ENCODE peak calls at places on chromosomes 16 and 17, in eight cellular contexts. Q, F, D, O, M, X, K and V are unnamed samples.
A peak's percentile ranks its signal among the peaks of the same experiment; 100 is the strongest.

GRCh38 chr17:29838961-29839360 is 91.1 kb downstream of the SSH2 start:
- DNase-seq in Q (peak; percentile 59), F (no peak), D (peak; percentile 45), O (peak; percentile 3), M (no peak), X (no peak), K (no peak), V (no peak)

GRCh38 chr17:61284174-61284573 is 115.5 kb upstream of the TBX2 start:
- DNase-seq in Q (no peak), F (no peak), D (no peak), O (no peak), M (no peak), X (no peak), K (no peak), V (no peak)

GRCh38 chr17:50103941-50104340 is 8.8 kb downstream of the PDK2 start:
- DNase-seq in Q (no peak), F (no peak), D (no peak), O (no peak), M (no peak), X (no peak), K (no peak), V (no peak)

GRCh38 chr17:16473286-16474011 is 18.5 kb downstream of the LRRC75A start:
- DNase-seq in Q (no peak), F (no peak), D (no peak), O (no peak), M (no peak), X (no peak), K (no peak), V (no peak)

GRCh38 chr17:78934681-78935418 is 9.7 kb upstream of the TIMP2 start:
- DNase-seq in Q (no peak), F (peak; percentile 33), D (no peak), O (no peak), M (no peak), X (no peak), K (no peak), V (no peak)

GRCh38 chr16:84829168-84829965 is 9.6 kb downstream of the CRISPLD2 start:
- DNase-seq in Q (peak; percentile 29), F (peak; percentile 83), D (no peak), O (no peak), M (no peak), X (no peak), K (peak; percentile 60), V (no peak)

GRCh38 chr17:58161566-58161965 is 5.2 kb upstream of the OR4D2 start:
- DNase-seq in Q (no peak), F (no peak), D (no peak), O (no peak), M (no peak), X (no peak), K (no peak), V (no peak)

GRCh38 chr17:70169707-70170597 is 620 bp downstream of the KCNJ2 start:
- DNase-seq in Q (peak; percentile 13), F (no peak), D (no peak), O (no peak), M (no peak), X (no peak), K (no peak), V (no peak)

GRCh38 chr16:48098472-48098871 is 57.3 kb downstream of the ABCC12 start:
- DNase-seq in Q (no peak), F (no peak), D (no peak), O (no peak), M (no peak), X (no peak), K (no peak), V (no peak)

GRCh38 chr17:35982409-35983191 is 1.3 kb upstream of the CCL16 start:
- DNase-seq in Q (no peak), F (no peak), D (no peak), O (no peak), M (no peak), X (no peak), K (no peak), V (no peak)

GRCh38 chr16:30051518-30051917 is 14.0 kb upstream of the ALDOA start:
- DNase-seq in Q (no peak), F (no peak), D (no peak), O (no peak), M (no peak), X (no peak), K (no peak), V (no peak)

GRCh38 chr17:81453712-81454111 is 58.5 kb downstream of the BAHCC1 start:
- DNase-seq in Q (no peak), F (no peak), D (no peak), O (no peak), M (no peak), X (no peak), K (no peak), V (no peak)

DNA sequence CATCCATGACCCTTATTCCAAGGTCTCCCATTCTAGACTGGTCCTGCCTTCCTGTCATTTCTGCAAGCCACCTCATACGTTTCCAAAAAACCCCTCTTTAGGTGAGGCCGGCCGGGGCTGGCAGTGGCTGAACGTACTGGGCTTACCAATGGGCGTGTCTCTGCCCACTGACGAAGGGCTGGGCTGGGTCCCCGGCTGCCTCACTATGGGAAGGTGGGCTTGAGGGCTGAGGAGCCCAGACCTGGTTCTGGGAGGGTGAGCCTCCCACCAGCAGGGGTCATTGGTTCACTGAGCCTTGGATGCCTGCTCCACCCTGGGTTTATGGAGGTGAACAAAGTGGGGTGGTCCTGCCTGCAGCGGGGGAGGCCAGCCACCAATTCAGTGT is 19.9 kb downstream of the KDM8 start:
- DNase-seq in Q (no peak), F (no peak), D (peak; percentile 42), O (no peak), M (peak; percentile 57), X (no peak), K (no peak), V (no peak)
- TF ChIP-seq CTCF in Q (no peak), F (no peak), D (no peak), O (no peak), M (no peak), X (no peak), K (no peak), V (no peak)

GRCh38 chr17:77704048-77704815 is 254.3 kb upstream of the TNRC6C start:
- DNase-seq in Q (no peak), F (no peak), D (no peak), O (no peak), M (no peak), X (no peak), K (no peak), V (no peak)
- TF ChIP-seq CTCF in Q (no peak), F (no peak), D (no peak), O (no peak), M (no peak), X (no peak), K (no peak), V (no peak)

DNA sequence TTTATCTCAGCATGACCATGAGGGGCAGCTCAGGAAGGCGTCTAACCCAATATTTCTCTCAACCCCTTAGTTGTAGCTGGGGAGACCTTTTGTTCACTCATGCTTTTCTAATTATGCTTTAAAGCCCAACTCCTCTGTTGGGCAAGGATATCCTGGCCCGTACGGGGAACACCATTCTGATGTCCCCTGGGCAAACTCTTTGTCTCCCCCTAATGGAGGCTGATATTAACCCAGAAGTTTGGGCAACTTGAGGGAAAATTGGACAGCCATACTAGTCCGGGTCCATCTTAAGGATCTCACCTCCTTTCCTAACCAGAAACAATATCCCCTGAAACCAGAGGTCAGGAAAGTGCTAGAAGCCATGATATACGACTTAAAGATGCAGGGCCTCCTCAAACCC is 143.7 kb upstream of the COX10 start:
- DNase-seq in Q (no peak), F (no peak), D (no peak), O (no peak), M (no peak), X (no peak), K (no peak), V (no peak)
- TF ChIP-seq CTCF in Q (peak; percentile 3), F (no peak), D (no peak), O (no peak), M (no peak), X (no peak), K (no peak), V (no peak)

DNA sequence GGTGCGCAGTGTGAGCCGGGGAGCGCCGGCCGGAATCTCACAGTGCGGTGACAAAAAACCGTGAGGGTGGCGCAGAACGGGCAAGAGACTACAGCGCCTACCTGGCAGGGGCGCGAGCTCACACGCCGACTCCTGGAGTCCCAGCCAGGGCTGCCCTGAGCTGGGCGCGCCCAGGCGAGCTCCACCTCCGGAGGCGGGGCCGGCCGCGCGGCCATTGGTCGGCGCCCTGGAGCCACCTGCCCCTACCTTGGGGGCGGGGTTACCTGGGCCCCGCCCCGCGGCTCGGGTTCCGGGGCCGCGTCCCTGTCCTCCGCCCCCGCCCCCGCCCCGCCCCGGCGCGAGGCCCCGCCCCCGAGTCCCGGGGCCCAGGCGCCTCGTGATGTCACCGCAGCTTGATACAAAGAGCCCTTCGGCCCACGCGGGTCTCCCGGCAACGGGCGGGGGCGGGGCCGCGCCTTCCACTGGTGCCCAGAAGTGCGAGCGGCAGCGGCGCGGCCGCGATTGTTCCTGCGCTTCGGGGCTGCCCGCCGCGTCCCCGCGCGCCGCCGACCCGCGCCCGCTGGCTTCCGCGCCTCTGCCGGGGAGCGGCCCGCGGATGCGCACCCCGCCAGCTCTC is 96.3 kb downstream of the RAB11FIP4 start:
- DNase-seq in Q (peak; percentile 94), F (peak; percentile 74), D (peak; percentile 98), O (peak; percentile 49), M (peak; percentile 92), X (peak; percentile 95), K (peak; percentile 74), V (peak; percentile 75)
- TF ChIP-seq CTCF in Q (no peak), F (no peak), D (no peak), O (no peak), M (no peak), X (no peak), K (no peak), V (no peak)

GRCh38 chr16:53084141-53084541 is 29.4 kb downstream of the CHD9 start:
- DNase-seq in Q (no peak), F (no peak), D (no peak), O (no peak), M (no peak), X (peak; percentile 62), K (peak; percentile 68), V (no peak)
- TF ChIP-seq CTCF in Q (no peak), F (no peak), D (no peak), O (no peak), M (no peak), X (no peak), K (no peak), V (no peak)

GRCh38 chr17:7549401-7550055 is 670 bp downstream of the TNFSF12 start:
- DNase-seq in Q (no peak), F (no peak), D (peak; percentile 75), O (no peak), M (no peak), X (no peak), K (no peak), V (no peak)

GRCh38 chr17:7551396-7551795 is 2.5 kb downstream of the TNFSF12 start:
- DNase-seq in Q (no peak), F (no peak), D (no peak), O (no peak), M (no peak), X (no peak), K (no peak), V (no peak)

GRCh38 chr17:7550359-7550758 is 1.5 kb downstream of the TNFSF12 start:
- DNase-seq in Q (no peak), F (no peak), D (no peak), O (no peak), M (no peak), X (no peak), K (no peak), V (no peak)

GRCh38 chr17:7552621-7553051 is 3.8 kb downstream of the TNFSF12 start:
- DNase-seq in Q (no peak), F (no peak), D (no peak), O (no peak), M (no peak), X (no peak), K (peak; percentile 35), V (no peak)

GRCh38 chr17:7548585-7549400 is at the start of gene TNFSF12:
- DNase-seq in Q (peak; percentile 58), F (peak; percentile 68), D (peak; percentile 84), O (peak; percentile 36), M (peak; percentile 89), X (peak; percentile 59), K (peak; percentile 70), V (no peak)
- TF ChIP-seq CTCF in Q (peak; percentile 26), F (no peak), D (peak; percentile 19), O (no peak), M (no peak), X (peak; percentile 33), K (peak; percentile 28), V (no peak)